ENCODE peak calls at places on chromosome 15, in nine cellular contexts. R, K, P, I, Y, V, W, C and N are unnamed samples.

GRCh38 chr15:63380151-63380827 is 1.4 kb downstream of the CA12 start:
- DNase-seq in I (no peak), C (no peak), K (no peak), V (no peak), Y (no peak), W (no peak), P (no peak), R (no peak), N (no peak)

GRCh38 chr15:23402544-23402943 is 44.5 kb downstream of the GOLGA6L2 start:
- DNase-seq in P (no peak), K (no peak), W (no peak), I (no peak), Y (no peak), C (no peak), R (no peak), V (no peak), N (no peak)

GRCh38 chr15:60301024-60301423 is 96.8 kb downstream of the ANXA2 start:
- DNase-seq in C (no peak), K (no peak), V (peak; percentile 67), P (no peak), W (no peak), Y (no peak), I (no peak), R (no peak), N (no peak)

GRCh38 chr15:49923671-49924070 is 195.4 kb downstream of the ATP8B4 start:
- DNase-seq in W (no peak), I (no peak), Y (no peak), V (no peak), K (no peak), P (no peak), R (no peak), C (no peak), N (no peak)

GRCh38 chr15:35743320-35743719 is 197.4 kb upstream of the DPH6 start:
- DNase-seq in P (no peak), V (no peak), W (no peak), C (no peak), K (no peak), I (no peak), Y (no peak), R (no peak), N (no peak)

GRCh38 chr15:87902772-87903388 is 353.7 kb downstream of the NTRK3 start:
- DNase-seq in Y (no peak), P (peak; percentile 21), C (no peak), V (no peak), R (no peak), W (no peak), I (no peak), K (no peak), N (peak; percentile 25)

GRCh38 chr15:83716605-83717004 is 62.7 kb downstream of the ADAMTSL3 start:
- DNase-seq in P (no peak), R (no peak), I (no peak), V (no peak), C (no peak), K (no peak), W (no peak), Y (no peak), N (no peak)

GRCh38 chr15:69750253-69750652 is 297.6 kb downstream of the RPLP1 start:
- DNase-seq in C (no peak), W (no peak), R (no peak), I (no peak), P (no peak), V (no peak), K (no peak), Y (no peak), N (no peak)

GRCh38 chr15:55770808-55771207 is 27.9 kb upstream of the PRTG start:
- DNase-seq in W (no peak), V (no peak), C (no peak), P (no peak), Y (no peak), R (no peak), K (no peak), I (no peak), N (no peak)

GRCh38 chr15:34304613-34305012 is 33.0 kb downstream of the SLC12A6 start:
- DNase-seq in P (no peak), W (no peak), C (peak; percentile 82), R (no peak), K (no peak), V (no peak), Y (no peak), I (no peak), N (no peak)

DNA sequence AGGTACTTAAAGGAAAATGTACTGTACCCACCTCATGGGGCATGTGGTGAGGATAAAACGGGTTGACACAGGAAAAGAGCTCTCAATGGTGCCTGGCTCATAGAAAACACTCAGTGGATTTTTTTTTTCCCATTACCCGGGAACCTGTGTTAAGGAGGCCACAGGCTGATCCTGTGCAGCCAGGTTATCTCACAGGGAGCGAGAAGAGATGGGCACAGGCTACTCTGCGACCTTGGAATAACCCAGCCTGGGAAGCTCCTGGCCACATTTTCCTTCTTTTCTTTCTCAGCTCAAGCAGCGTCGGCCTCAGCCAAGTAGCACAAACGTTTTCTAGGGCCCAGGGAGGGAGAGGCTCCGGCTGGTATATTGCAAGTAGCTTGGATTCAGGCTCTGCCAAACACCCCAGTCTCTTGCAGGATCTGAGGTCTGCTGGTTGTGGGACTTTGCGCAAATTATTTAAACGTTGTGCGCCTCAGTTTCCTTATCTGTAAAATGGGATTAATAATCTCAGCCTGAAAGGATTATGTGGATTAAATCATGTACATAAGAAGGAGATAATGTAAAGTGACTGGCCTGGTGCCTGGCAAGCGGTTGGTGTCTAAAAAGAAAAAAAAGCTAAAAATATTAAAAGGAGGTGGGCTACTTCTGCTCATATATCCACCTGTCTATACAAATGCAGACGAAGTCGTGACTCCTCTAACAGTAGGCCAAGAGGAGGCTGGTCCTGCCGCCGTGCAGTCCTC is 2.1 kb downstream of the FURIN start:
- DNase-seq in Y (no peak), V (no peak), R (no peak), C (no peak), W (no peak), I (no peak), K (no peak), P (no peak), N (no peak)
- TF ChIP-seq POLR2A in Y (no peak), V (no peak), R (no peak), C (no peak), W (no peak), I (no peak), K (no peak), P (no peak), N (no peak)

GRCh38 chr15:99057020-99057419 is 47.9 kb upstream of the SYNM start:
- DNase-seq in V (no peak), R (no peak), W (no peak), C (no peak), P (no peak), Y (peak; percentile 32), K (peak; percentile 31), I (no peak), N (no peak)

GRCh38 chr15:99055555-99056134 is 48.1 kb upstream of the PGPEP1L start:
- DNase-seq in K (no peak), Y (no peak), R (no peak), P (no peak), W (no peak), I (no peak), C (no peak), V (no peak), N (no peak)

GRCh38 chr15:99057697-99058420 is 47.0 kb upstream of the SYNM start:
- DNase-seq in Y (peak; percentile 55), I (peak; percentile 52), V (no peak), W (no peak), R (no peak), C (no peak), K (peak; percentile 68), P (peak; percentile 45), N (no peak)

GRCh38 chr15:99059010-99059981 is 45.6 kb upstream of the SYNM start:
- DNase-seq in I (peak; percentile 48), V (peak; percentile 78), R (peak; percentile 17), W (no peak), K (peak; percentile 85), Y (peak; percentile 92), P (peak; percentile 68), C (peak; percentile 87), N (peak; percentile 62)

GRCh38 chr15:99058421-99058870 is 46.4 kb upstream of the SYNM start:
- DNase-seq in C (no peak), W (no peak), R (no peak), P (no peak), I (no peak), Y (peak; percentile 46), V (no peak), K (peak; percentile 27), N (no peak)
- H3K4me3 ChIP-seq in C (peak overlapping the region; percentile 43), W (peak overlapping the region; percentile 37), R (peak overlapping the region; percentile 50), P (no peak overlapping the region), I (peak overlapping the region; percentile 52), Y (no peak overlapping the region), V (peak overlapping the region; percentile 51), K (no peak overlapping the region), N (no peak overlapping the region)

DNA sequence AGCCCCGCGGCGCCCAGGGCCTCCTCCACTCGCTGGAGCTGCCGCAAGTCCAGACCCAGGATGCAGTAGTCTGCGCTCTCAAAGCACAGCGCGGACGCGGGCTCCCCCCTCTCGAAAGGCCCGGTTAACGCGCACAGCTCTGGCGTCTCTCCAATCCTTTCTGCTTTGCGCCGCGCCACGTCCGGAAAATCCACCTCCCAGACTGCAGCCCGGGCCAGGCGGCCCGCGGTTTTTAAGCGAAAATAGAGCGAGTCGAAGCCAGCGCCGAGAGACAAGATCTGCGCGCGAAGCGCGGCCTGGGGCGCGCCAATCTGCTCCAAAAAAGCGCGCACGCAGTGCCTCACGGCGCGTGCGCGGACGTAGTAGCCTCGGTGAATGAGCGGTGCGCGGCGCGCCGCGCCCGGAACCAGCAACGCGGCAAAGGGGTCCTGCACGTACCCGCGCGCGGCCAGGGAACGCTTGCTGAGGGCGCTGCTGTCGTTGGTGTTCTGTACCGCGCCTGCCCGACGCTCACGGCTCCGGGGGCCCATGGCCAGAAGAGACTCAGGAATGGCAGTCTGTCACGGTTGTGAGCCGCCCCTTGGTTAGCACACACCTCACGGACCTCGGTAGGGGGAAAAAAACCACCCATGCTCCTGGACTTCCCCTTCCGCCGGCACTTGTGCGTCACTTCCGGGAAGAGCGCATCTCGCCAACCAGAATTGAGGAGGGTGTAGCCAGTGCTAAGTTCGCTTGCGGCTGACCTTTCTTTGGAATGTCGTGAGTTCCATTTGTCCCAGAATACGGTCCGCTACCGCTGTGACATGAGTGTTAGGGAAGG is at the start of gene LCMT2:
- DNase-seq in C (peak; percentile 94), W (peak; percentile 60), P (peak; percentile 92), R (peak; percentile 88), K (peak; percentile 96), V (peak; percentile 93), I (peak; percentile 91), Y (peak; percentile 96), N (peak; percentile 92)
- TF ChIP-seq POLR2A in C (peak; percentile 79), W (no peak), P (peak; percentile 61), R (peak; percentile 27), K (peak; percentile 80), V (peak; percentile 70), I (peak; percentile 65), Y (no peak), N (no peak)

GRCh38 chr15:80967451-80967850 is 22.2 kb downstream of the MESD start:
- DNase-seq in R (no peak), K (no peak), I (no peak), V (no peak), Y (no peak), W (no peak), P (no peak), C (peak; percentile 76), N (peak; percentile 34)
- H3K4me3 ChIP-seq in R (no peak overlapping the region), K (no peak overlapping the region), I (no peak overlapping the region), V (no peak overlapping the region), Y (no peak overlapping the region), W (no peak overlapping the region), P (no peak overlapping the region), C (no peak overlapping the region), N (no peak overlapping the region)